ENCODE peak calls at places on chromosomes 1 and 21, in seven cellular contexts. A is body of pancreas, J is spleen, Y is prostate gland, G is sigmoid colon, B is lower leg skin, M is NB4. Z is an unnamed sample.
A peak's percentile ranks its signal among the peaks of the same experiment; 100 is the strongest.

GRCh38 chr1:91891969-91892368 is 6.0 kb upstream of the TGFBR3 start:
- DNase-seq in A (no peak), J (no peak), Y (no peak), G (no peak), B (no peak), M (peak; percentile 14), Z (no peak)

GRCh38 chr1:160260436-160261382 is 1.6 kb downstream of the DCAF8 start:
- DNase-seq in A (peak; percentile 6), J (no peak), Y (peak; percentile 47), G (no peak), B (no peak), M (peak; percentile 29), Z (peak; percentile 28)

GRCh38 chr1:92948071-92948470 is 13.2 kb downstream of the DIPK1A start:
- DNase-seq in A (no peak), J (no peak), Y (no peak), G (no peak), B (no peak), M (no peak), Z (no peak)

GRCh38 chr1:5692649-5693048 is 299.6 kb downstream of the NPHP4 start:
- DNase-seq in A (no peak), J (no peak), Y (no peak), G (no peak), B (no peak), M (no peak), Z (no peak)

GRCh38 chr1:60547821-60548220 is 474.3 kb upstream of the C1orf87 start:
- DNase-seq in A (no peak), J (no peak), Y (no peak), G (no peak), B (no peak), M (no peak), Z (no peak)

GRCh38 chr1:196148367-196148970 is 459.8 kb downstream of the KCNT2 start:
- DNase-seq in A (no peak), J (no peak), Y (no peak), G (no peak), B (no peak), M (peak; percentile 37), Z (no peak)

GRCh38 chr1:93900723-93901504 is 8.3 kb downstream of the GCLM start:
- DNase-seq in A (no peak), J (no peak), Y (no peak), G (no peak), B (no peak), M (no peak), Z (no peak)

GRCh38 chr1:10308001-10308400 is 90.9 kb upstream of the PGD start:
- DNase-seq in A (peak; percentile 15), J (no peak), Y (no peak), G (no peak), B (no peak), M (no peak), Z (no peak)

GRCh38 chr1:195899762-195900352 is 708.4 kb downstream of the KCNT2 start:
- DNase-seq in A (no peak), J (no peak), Y (no peak), G (no peak), B (no peak), M (no peak), Z (no peak)

GRCh38 chr1:241776911-241777310 is 71.1 kb upstream of the EXO1 start:
- DNase-seq in A (no peak), J (no peak), Y (no peak), G (no peak), B (no peak), M (no peak), Z (no peak)

GRCh38 chr1:170010443-170010842 is 64.1 kb downstream of the KIFAP3 start:
- DNase-seq in A (peak; percentile 38), J (no peak), Y (no peak), G (no peak), B (peak; percentile 25), M (peak; percentile 34), Z (no peak)

GRCh38 chr1:205360166-205360565 is 3.4 kb upstream of the KLHDC8A start:
- DNase-seq in A (no peak), J (no peak), Y (no peak), G (no peak), B (no peak), M (no peak), Z (no peak)

GRCh38 chr1:32741417-32742131 is 39.0 kb upstream of the SYNC start:
- DNase-seq in A (no peak), J (no peak), Y (no peak), G (no peak), B (no peak), M (no peak), Z (peak; percentile 60)

GRCh38 chr1:54577612-54578011 is 29.6 kb downstream of the ACOT11 start:
- DNase-seq in A (peak; percentile 83), J (peak; percentile 75), Y (no peak), G (peak; percentile 94), B (peak; percentile 71), M (no peak), Z (no peak)

GRCh38 chr1:246527402-246528088 is 20.5 kb upstream of the SMYD3 start:
- DNase-seq in A (no peak), J (no peak), Y (no peak), G (no peak), B (no peak), M (peak; percentile 67), Z (no peak)

GRCh38 chr1:29946057-29946456 is 709.7 kb downstream of the PTPRU start:
- DNase-seq in A (no peak), J (no peak), Y (no peak), G (no peak), B (no peak), M (no peak), Z (no peak)

GRCh38 chr1:20696397-20697333 is 21.1 kb downstream of the KIF17 start:
- DNase-seq in A (peak; percentile 81), J (peak; percentile 93), Y (peak; percentile 78), G (peak; percentile 96), B (peak; percentile 85), M (peak; percentile 91), Z (peak; percentile 87)
- TF ChIP-seq POLR2A in A (peak; percentile 10), J (no peak), Y (no peak), G (no peak), B (no peak), M (no peak), Z (no peak)

GRCh38 chr21:36860736-36861594 is 105.5 kb downstream of the HLCS start:
- DNase-seq in A (peak; percentile 35), J (no peak), Y (no peak), G (no peak), B (no peak), M (no peak), Z (peak; percentile 42)
- TF ChIP-seq POLR2A in A (no peak), J (no peak), Y (no peak), G (no peak), B (no peak), M (no peak), Z (no peak)

DNA sequence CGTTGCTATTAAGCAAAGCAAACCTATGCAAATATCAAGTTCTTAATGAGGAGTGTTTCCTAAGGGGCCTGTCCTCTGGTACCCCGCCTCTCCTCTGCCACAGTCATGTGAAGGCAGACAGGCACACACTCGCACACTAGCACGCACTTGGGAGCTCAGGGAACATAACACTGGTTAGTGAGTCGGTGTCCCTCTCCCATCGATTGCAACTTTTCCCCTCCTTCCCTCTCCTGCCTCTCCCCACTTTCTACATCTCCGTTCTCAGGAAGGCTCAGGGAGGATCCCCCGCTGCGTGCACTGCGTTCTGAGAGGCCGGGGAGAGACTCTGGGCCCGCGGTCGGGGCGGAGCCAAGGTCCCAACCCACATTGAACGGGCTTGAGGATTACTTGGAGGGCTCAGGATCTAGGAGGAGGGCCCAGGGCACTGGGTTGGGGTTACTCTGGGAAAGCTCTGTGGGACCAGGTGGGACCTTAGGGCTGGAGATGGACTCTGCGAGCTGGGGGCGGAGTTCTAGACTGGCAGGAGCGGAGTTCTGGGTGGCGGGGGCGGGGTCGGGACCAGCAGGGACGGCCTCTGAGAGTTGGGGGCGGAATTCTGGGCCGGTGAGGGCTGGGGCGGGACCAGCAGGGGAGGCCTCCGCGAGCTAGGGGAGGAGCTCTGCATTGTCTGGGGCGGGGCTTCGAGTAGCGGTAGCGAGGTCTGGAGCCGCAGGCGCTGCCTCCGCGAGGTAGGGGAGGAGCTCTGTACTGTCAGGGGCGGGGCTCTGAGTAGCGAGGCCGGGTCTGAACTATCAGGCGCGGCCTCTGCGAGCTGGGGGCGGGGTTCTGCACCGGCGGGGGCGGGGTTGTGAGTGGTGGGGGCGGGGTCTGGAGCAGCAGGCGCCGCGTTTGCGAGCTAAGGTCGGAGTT is 533 bp upstream of the LEPR start:
- DNase-seq in A (peak; percentile 99), J (peak; percentile 100), Y (peak; percentile 98), G (peak; percentile 99), B (peak; percentile 98), M (peak; percentile 95), Z (peak; percentile 69)
- TF ChIP-seq POLR2A in A (peak; percentile 46), J (no peak), Y (peak; percentile 45), G (no peak), B (no peak), M (peak; percentile 26), Z (peak; percentile 38)

GRCh38 chr1:109400035-109400655 is 2.4 kb upstream of the SORT1 start:
- DNase-seq in A (no peak), J (no peak), Y (no peak), G (no peak), B (no peak), M (no peak), Z (no peak)
- TF ChIP-seq POLR2A in A (no peak), J (no peak), Y (no peak), G (no peak), B (no peak), M (no peak), Z (no peak)

GRCh38 chr1:44212355-44213221 is 683 bp upstream of the DMAP1 start:
- DNase-seq in A (no peak), J (no peak), Y (no peak), G (no peak), B (no peak), M (peak; percentile 16), Z (no peak)

GRCh38 chr1:44217809-44218410 is 4.6 kb downstream of the DMAP1 start:
- DNase-seq in A (peak; percentile 87), J (peak; percentile 90), Y (peak; percentile 62), G (peak; percentile 87), B (peak; percentile 77), M (peak; percentile 68), Z (no peak)

GRCh38 chr1:44210595-44210994 is 2.7 kb upstream of the DMAP1 start:
- DNase-seq in A (no peak), J (no peak), Y (no peak), G (no peak), B (no peak), M (no peak), Z (no peak)

GRCh38 chr1:44218503-44219300 is 5.4 kb downstream of the DMAP1 start:
- DNase-seq in A (no peak), J (no peak), Y (no peak), G (no peak), B (no peak), M (no peak), Z (no peak)

GRCh38 chr1:44213222-44214112 is at the start of gene DMAP1:
- DNase-seq in A (peak; percentile 89), J (peak; percentile 94), Y (peak; percentile 73), G (peak; percentile 94), B (peak; percentile 78), M (peak; percentile 88), Z (peak; percentile 60)
- TF ChIP-seq POLR2A in A (peak; percentile 55), J (no peak), Y (peak; percentile 32), G (no peak), B (no peak), M (peak; percentile 40), Z (peak; percentile 32)

GRCh38 chr1:154414606-154415005 is 9.5 kb downstream of the IL6R start:
- DNase-seq in A (peak; percentile 34), J (no peak), Y (peak; percentile 63), G (peak; percentile 85), B (no peak), M (no peak), Z (no peak)
- TF ChIP-seq POLR2A in A (no peak), J (no peak), Y (no peak), G (no peak), B (no peak), M (no peak), Z (no peak)

GRCh38 chr21:33403786-33404571 is 766 bp downstream of the IFNGR2 start:
- DNase-seq in A (peak; percentile 62), J (peak; percentile 90), Y (peak; percentile 49), G (peak; percentile 83), B (peak; percentile 50), M (peak; percentile 68), Z (peak; percentile 51)
- TF ChIP-seq POLR2A in A (peak; percentile 55), J (peak; percentile 3), Y (peak; percentile 52), G (peak; percentile 17), B (no peak), M (no peak), Z (no peak)